ENCODE peak calls at places on chromosomes 4 and X, in nine cellular contexts. N is transverse colon, R is A549, T is IMR-90, A is Peyer's patch, D is tibial nerve, L is vagina, U is HCT116, Y is heart left ventricle. Q is an unnamed sample.

GRCh38 chr4:133148690-133149363 is at the start of gene PCDH10:
- DNase-seq in U (no peak), R (peak), N (peak), Y (peak), A (peak), L (peak), T (peak), D (peak), Q (peak)

GRCh38 chrX:1392376-1393130 is 640 bp upstream of the SLC25A6 start:
- DNase-seq in T (peak), U (no peak), D (peak), A (peak), R (peak), L (no peak), Y (peak), N (peak), Q (no peak)

GRCh38 chrX:150316564-150316963 is 46.6 kb upstream of the MAMLD1 start:
- DNase-seq in T (no peak), A (no peak), Y (no peak), L (peak), U (no peak), R (no peak), D (no peak), N (no peak), Q (no peak)

GRCh38 chrX:130799393-130799792 is 103.6 kb downstream of the ENOX2 start:
- DNase-seq in D (no peak), A (no peak), R (no peak), U (no peak), N (no peak), T (peak), Y (no peak), L (no peak), Q (no peak)

GRCh38 chr4:7240341-7240740 is 48.0 kb downstream of the SORCS2 start:
- DNase-seq in A (no peak), Y (peak), U (no peak), T (no peak), R (no peak), L (no peak), D (no peak), N (no peak), Q (no peak)

GRCh38 chrX:57232658-57233360 is 53.7 kb upstream of the FAAH2 start:
- DNase-seq in D (no peak), R (no peak), A (no peak), T (no peak), N (no peak), L (no peak), Y (no peak), U (no peak), Q (no peak)

GRCh38 chr4:183241322-183241640 is 78.8 kb downstream of the CLDN22 start:
- DNase-seq in L (no peak), T (peak), A (no peak), N (no peak), R (no peak), Y (no peak), D (no peak), U (peak), Q (no peak)

GRCh38 chrX:110241816-110242215 is 76.1 kb downstream of the AMMECR1 start:
- DNase-seq in U (no peak), R (no peak), Y (peak), T (peak), N (peak), D (no peak), A (no peak), L (no peak), Q (no peak)

GRCh38 chr4:108168672-108169562 is at the start of gene LEF1:
- DNase-seq in T (peak), N (peak), A (peak), U (no peak), Y (no peak), R (no peak), D (no peak), L (no peak), Q (no peak)

GRCh38 chr4:41550308-41550707 is 12.4 kb downstream of the LIMCH1 start:
- DNase-seq in L (no peak), Y (no peak), R (no peak), U (no peak), T (no peak), A (no peak), D (no peak), N (no peak), Q (no peak)

GRCh38 chr4:88582493-88582892 is 9.8 kb upstream of the HERC3 start:
- DNase-seq in U (no peak), D (no peak), A (no peak), Y (no peak), T (no peak), N (no peak), R (no peak), L (no peak), Q (no peak)

GRCh38 chrX:134849390-134849789 is 141.4 kb upstream of the SMIM10 start:
- DNase-seq in U (no peak), T (peak), R (no peak), D (no peak), A (no peak), N (no peak), L (no peak), Y (no peak), Q (no peak)

GRCh38 chr4:153573881-153574807 is 108.0 kb downstream of the TMEM131L start:
- DNase-seq in R (peak), A (no peak), T (peak), U (peak), L (no peak), D (peak), N (peak), Y (peak), Q (peak)

GRCh38 chr4:24507439-24507838 is 76.9 kb downstream of the DHX15 start:
- DNase-seq in D (no peak), R (no peak), A (no peak), T (no peak), U (no peak), Y (no peak), N (no peak), L (no peak), Q (no peak)

GRCh38 chr4:156084312-156084811 is 130.7 kb upstream of the CTSO start:
- DNase-seq in T (no peak), Y (no peak), L (no peak), N (no peak), U (no peak), A (no peak), R (no peak), D (no peak), Q (no peak)

GRCh38 chr4:149183638-149184037 is 632.0 kb downstream of the IQCM start:
- DNase-seq in A (no peak), T (no peak), U (no peak), Y (no peak), D (no peak), N (no peak), R (no peak), L (no peak), Q (no peak)

DNA sequence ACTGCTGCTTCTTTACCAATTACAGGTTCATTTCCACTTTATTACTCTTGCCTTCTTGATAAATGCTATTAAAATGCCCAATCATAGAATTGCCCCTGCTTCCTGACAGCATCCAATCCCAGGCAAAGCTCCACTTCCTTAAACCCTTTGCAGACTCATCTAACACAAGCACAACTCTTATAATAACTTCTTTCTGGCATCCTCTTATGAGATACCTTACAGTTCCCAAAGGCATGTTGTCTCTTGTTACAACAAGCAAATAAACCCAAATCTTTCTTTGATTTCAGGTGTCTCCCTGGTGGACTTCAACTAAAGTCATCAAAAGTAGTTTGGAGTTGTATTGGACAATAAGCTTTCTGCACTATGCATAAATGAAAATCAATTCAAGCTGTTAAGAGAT is 22.5 kb upstream of the ADH7 start:
- DNase-seq in R (no peak), A (no peak), D (no peak), Y (no peak), U (no peak), T (no peak), N (no peak), L (no peak), Q (no peak)
- TF ChIP-seq CTCF in R (no peak), A (no peak), D (no peak), Y (no peak), U (no peak), T (no peak), N (no peak), L (no peak), Q (no peak)

GRCh38 chr4:47711183-47711582 is 126.7 kb downstream of the CORIN start:
- DNase-seq in N (no peak), U (no peak), A (no peak), T (no peak), Y (no peak), D (no peak), L (no peak), R (no peak), Q (no peak)
- H3K27ac ChIP-seq in N (no peak), U (no peak), A (no peak), T (no peak), Y (no peak), D (no peak), L (no peak), R (no peak), Q (no peak)

GRCh38 chr4:165112258-165113156 is at the start of gene TMEM192:
- DNase-seq in D (peak), T (peak), R (peak), L (peak), N (peak), Y (peak), A (peak), U (peak), Q (peak)
- TF ChIP-seq POLR2A in D (no peak), T (no peak), R (no peak), L (peak), N (peak), Y (peak), A (peak), U (no peak), Q (peak)

GRCh38 chr4:125787707-125788106 is 473.0 kb downstream of the FAT4 start:
- DNase-seq in T (no peak), L (no peak), R (no peak), D (no peak), N (no peak), Y (no peak), A (no peak), U (no peak), Q (no peak)
- TF ChIP-seq CTCF in T (peak), L (no peak), R (no peak), D (no peak), N (no peak), Y (no peak), A (no peak), U (no peak), Q (no peak)

DNA sequence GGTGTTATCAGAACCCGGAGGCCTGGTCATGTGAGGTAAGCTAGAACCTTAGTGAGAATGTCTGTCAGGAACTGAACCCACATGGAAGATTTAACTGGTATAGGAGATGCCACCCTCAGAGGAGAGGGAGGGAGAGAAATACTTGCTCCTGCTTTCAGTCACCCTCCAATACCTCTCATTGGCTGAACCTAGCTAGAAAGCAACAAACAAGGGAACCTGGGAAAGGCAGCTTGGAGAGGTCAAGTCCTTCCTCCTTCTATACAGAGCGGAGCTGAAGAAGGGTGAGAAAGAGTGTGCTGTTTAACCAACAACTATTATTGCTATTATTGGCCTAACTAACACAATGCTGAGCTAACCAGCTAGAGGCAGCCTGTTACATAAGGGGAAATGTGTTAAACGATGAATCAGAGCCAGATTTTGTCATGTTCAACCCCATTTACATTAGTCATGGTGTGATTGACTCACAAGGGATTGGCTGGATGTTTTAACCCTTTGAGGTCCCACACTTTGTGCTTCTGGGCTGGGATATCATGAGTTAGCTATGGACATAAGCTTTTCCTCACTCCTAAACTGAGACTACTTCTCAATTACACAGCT is 96.5 kb upstream of the ESX1 start:
- DNase-seq in N (no peak), T (peak), A (no peak), R (peak), D (no peak), U (peak), Y (no peak), L (no peak), Q (no peak)
- H3K27ac ChIP-seq in N (no peak), T (no peak), A (no peak), R (no peak), D (no peak), U (no peak), Y (no peak), L (no peak), Q (no peak)

GRCh38 chr4:37976513-37976912 is 16.3 kb downstream of the PTTG2 start:
- DNase-seq in T (no peak), D (no peak), U (no peak), L (no peak), Y (no peak), R (no peak), N (no peak), A (no peak), Q (no peak)

GRCh38 chr4:37978509-37978908 is 18.3 kb downstream of the PTTG2 start:
- DNase-seq in L (no peak), U (no peak), R (no peak), A (no peak), N (no peak), D (no peak), T (no peak), Y (no peak), Q (no peak)

GRCh38 chr4:37977471-37978452 is 17.6 kb downstream of the PTTG2 start:
- DNase-seq in D (peak), T (peak), A (peak), N (peak), Y (peak), L (no peak), U (peak), R (peak), Q (peak)

GRCh38 chr4:37973481-37973880 is 13.3 kb downstream of the PTTG2 start:
- DNase-seq in T (no peak), A (no peak), D (no peak), U (no peak), Y (no peak), R (no peak), N (no peak), L (no peak), Q (no peak)

DNA sequence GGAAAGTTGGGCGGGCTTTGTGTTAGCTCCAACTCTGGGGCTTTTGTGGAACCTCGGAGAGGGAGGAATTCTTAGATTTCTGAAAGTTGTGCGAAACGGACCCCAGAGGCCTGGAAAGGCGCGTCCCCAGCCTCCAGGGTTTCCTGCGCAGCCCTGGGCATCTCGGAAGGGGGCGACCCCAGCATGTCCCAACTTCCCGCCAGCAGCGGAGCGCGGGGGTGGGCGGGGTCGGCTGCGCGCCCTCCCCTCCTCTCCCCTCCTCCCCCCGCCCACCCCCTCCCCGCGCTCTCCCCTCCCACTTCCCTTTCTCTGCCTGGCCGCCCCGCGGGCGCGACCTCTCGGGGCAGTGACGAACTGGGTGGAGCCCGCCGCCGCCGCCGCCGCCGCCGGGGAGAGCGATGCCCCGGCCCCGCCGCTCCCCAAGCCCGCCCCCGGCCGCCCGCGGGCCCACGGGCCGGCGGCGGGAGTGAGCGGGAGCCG is 16.8 kb downstream of the PTTG2 start:
- DNase-seq in T (peak), A (peak), R (peak), Y (peak), N (peak), L (no peak), D (peak), U (peak), Q (peak)
- TF ChIP-seq POLR2A in T (no peak), A (no peak), R (no peak), Y (no peak), N (no peak), L (no peak), D (no peak), U (no peak), Q (no peak)

GRCh38 chr4:43778187-43778915 is 670.3 kb downstream of the KCTD8 start:
- DNase-seq in D (no peak), Y (no peak), N (no peak), T (no peak), A (no peak), R (no peak), L (no peak), U (no peak), Q (no peak)

GRCh38 chr4:43781125-43781524 is 667.5 kb downstream of the KCTD8 start:
- DNase-seq in T (no peak), U (no peak), D (no peak), N (no peak), Y (no peak), R (no peak), A (no peak), L (no peak), Q (no peak)

DNA sequence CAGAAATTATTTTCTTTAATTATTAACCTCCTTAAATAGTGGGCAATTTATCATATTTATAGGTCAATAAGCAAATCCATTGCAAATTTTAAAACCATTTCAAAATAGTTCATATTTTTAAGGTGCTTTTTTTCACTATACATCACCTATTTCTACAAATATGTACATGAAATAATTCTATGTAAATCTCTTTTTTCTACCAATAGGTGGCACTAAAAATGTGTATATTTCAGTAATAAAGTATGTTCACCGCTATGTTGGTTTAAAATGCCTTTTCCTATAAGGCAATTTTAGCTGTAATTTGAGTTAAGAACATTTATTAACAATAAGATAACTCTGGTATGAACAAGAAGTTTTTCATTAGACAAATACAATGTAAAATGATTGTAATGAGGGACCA is 672.2 kb downstream of the KCTD8 start:
- DNase-seq in T (peak), R (peak), N (no peak), U (no peak), A (no peak), Y (no peak), D (no peak), L (no peak), Q (no peak)
- TF ChIP-seq CTCF in T (peak), R (peak), N (no peak), U (no peak), A (no peak), Y (no peak), D (peak), L (no peak), Q (no peak)

DNA sequence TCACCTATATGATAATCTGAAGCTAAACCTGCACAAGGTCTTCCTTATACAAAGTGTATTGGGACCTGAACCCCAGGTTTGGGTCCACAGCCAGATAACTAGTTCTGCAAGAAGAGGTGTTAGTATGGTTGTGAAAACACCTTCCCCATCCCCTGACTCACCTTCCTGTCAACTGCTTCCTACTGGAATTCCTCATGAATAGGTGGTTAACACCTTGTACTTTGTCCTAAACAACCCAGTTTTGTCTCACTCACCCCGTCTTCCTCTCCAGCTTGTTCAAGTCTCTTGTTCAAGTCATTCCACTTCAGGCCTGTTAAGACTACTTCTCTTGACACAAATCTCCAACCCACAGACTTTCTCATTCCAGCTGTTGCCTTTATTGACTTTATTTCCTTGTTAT is 45.5 kb downstream of the CCNG2 start:
- DNase-seq in L (no peak), Y (no peak), A (no peak), T (no peak), U (no peak), R (no peak), D (no peak), N (peak), Q (no peak)
- H3K27ac ChIP-seq in L (no peak), Y (no peak), A (no peak), T (no peak), U (no peak), R (no peak), D (no peak), N (no peak), Q (no peak)

GRCh38 chrX:21503593-21503992 is 129.4 kb downstream of the CNKSR2 start:
- DNase-seq in N (no peak), R (no peak), Y (no peak), A (no peak), T (no peak), D (no peak), U (no peak), L (no peak), Q (no peak)
- TF ChIP-seq POLR2A in N (no peak), R (no peak), Y (no peak), A (no peak), T (no peak), D (no peak), U (no peak), L (no peak), Q (no peak)